ENCODE peak calls at places on chromosomes 11 and 22, in four cellular contexts. Q is GM12865, B is suprapubic skin, F is AG04450. S is an unnamed sample.
A peak's percentile ranks its signal among the peaks of the same experiment; 100 is the strongest.

GRCh38 chr11:62400760-62401159 is 18.1 kb upstream of the SCGB1A1 start:
- DNase-seq in Q (no peak), B (peak; percentile 91), F (peak; percentile 46), S (peak; percentile 74)

GRCh38 chr11:86688398-86689179 is 16.2 kb upstream of the ME3 start:
- DNase-seq in Q (peak; percentile 60), B (no peak), F (peak; percentile 55), S (no peak)

GRCh38 chr22:41562461-41562860 is 1.7 kb downstream of the CSDC2 start:
- DNase-seq in Q (no peak), B (no peak), F (no peak), S (no peak)

GRCh38 chr11:110409174-110409573 is 20.6 kb upstream of the FDX1 start:
- DNase-seq in Q (no peak), B (no peak), F (no peak), S (no peak)

GRCh38 chr11:99534812-99535211 is 514.1 kb downstream of the CNTN5 start:
- DNase-seq in Q (no peak), B (no peak), F (peak; percentile 4), S (no peak)

GRCh38 chr11:19122966-19123615 is 6.1 kb downstream of the ZDHHC13 start:
- DNase-seq in Q (no peak), B (no peak), F (no peak), S (no peak)

GRCh38 chr11:73528013-73528412 is 69.9 kb downstream of the FAM168A start:
- DNase-seq in Q (no peak), B (no peak), F (no peak), S (no peak)

GRCh38 chr11:121754603-121755002 is 301.8 kb upstream of the SORL1-AS1 start:
- DNase-seq in Q (no peak), B (peak; percentile 75), F (no peak), S (no peak)

GRCh38 chr11:57491371-57492061 is 24.0 kb downstream of the SLC43A1 start:
- DNase-seq in Q (peak; percentile 62), B (no peak), F (no peak), S (no peak)

GRCh38 chr22:23137905-23138520 is 3.8 kb downstream of the RSPH14 start:
- DNase-seq in Q (peak; percentile 90), B (no peak), F (no peak), S (no peak)

GRCh38 chr22:31272522-31273446 is 19.5 kb downstream of the PIK3IP1 start:
- DNase-seq in Q (peak; percentile 68), B (no peak), F (peak; percentile 32), S (peak; percentile 48)

GRCh38 chr22:24809331-24809730 is 3.3 kb downstream of the SGSM1 start:
- DNase-seq in Q (no peak), B (no peak), F (no peak), S (no peak)

GRCh38 chr22:25485626-25486545 is 78.6 kb upstream of the GRK3 start:
- DNase-seq in Q (peak; percentile 37), B (no peak), F (no peak), S (no peak)

GRCh38 chr22:46262449-46263207 is 515 bp downstream of the PKDREJ start:
- DNase-seq in Q (no peak), B (no peak), F (no peak), S (no peak)

GRCh38 chr11:18236664-18237356 is at the start of gene SAA4:
- DNase-seq in Q (no peak), B (no peak), F (no peak), S (no peak)

DNA sequence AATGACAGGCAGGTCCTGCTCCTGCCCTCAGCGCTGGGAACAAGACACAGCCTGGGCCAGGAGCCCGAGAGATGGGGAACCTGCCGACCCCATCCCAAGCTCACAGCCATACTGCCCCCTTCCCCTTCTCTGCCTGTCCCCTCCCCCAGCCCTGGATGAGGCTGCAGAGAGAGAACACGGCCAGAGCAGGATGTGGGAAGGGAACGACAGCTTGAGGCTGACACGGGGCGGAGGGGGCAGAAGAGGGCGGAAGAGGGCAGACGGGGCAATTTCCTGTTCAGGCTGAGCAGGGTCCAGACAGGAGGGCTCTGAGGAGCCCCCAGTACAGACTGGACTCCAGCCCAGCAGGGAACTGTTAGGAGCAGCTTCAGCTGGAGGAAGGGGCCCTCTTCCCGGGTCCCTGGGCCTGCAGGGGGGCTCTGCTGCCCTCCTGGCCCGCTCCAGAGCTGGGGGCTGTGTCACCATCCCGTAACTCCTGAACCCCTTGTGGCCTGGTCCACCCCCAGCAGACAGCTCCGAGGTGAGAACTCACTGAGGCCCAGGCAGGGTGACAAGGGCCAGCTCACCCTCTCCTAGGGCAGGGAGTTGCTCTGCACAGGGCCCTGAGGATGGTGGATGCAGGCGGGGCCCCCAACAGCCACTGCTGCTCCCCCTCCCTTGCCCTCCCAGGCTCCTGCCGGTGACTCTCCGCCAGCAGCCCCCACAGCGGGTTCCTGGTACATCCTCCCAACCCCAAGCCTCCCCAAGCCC is 5.7 kb downstream of the CTSD start:
- DNase-seq in Q (no peak), B (no peak), F (no peak), S (no peak)
- TF ChIP-seq CTCF in Q (no peak), B (no peak), F (no peak), S (no peak)

GRCh38 chr11:11626128-11626527 is 4.3 kb upstream of the GALNT18 start:
- DNase-seq in Q (no peak), B (no peak), F (no peak), S (no peak)
- H3K4me3 ChIP-seq in Q (no peak overlapping the region), B (no peak overlapping the region), F (no peak overlapping the region), S (no peak overlapping the region)

DNA sequence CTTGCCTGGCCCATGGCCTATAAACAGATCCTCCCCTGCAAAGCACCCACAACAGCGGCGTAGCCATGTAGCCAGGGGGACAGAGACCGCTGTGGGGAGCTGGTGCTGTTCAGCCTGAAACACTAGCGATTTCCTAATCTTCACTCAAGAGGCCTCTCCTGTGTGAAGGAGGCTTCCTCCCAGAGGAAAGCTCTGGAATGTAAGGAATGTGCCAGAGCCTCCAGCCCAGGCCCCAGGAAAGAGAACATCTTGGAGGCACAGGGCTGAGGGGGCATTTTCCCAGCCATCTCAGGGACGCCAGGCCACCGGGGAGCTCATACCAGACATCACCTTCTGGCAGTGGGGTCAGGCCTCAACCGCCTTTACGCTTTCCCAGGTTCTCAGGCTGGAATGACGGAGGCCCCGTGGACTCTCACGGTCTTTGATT is 24.0 kb downstream of the MIAT start:
- DNase-seq in Q (no peak), B (no peak), F (peak; percentile 26), S (peak; percentile 80)
- TF ChIP-seq CTCF in Q (no peak), B (no peak), F (no peak), S (no peak)

GRCh38 chr11:64835616-64836447 is 8.6 kb downstream of the CDC42BPG start:
- DNase-seq in Q (no peak), B (peak; percentile 61), F (no peak), S (no peak)
- H3K4me3 ChIP-seq in Q (no peak overlapping the region), B (no peak overlapping the region), F (no peak overlapping the region), S (no peak overlapping the region)

GRCh38 chr11:16248248-16248647 is 108.1 kb downstream of the SOX6 start:
- DNase-seq in Q (no peak), B (no peak), F (no peak), S (no peak)

GRCh38 chr11:16252373-16252772 is 104.0 kb downstream of the SOX6 start:
- DNase-seq in Q (no peak), B (no peak), F (no peak), S (no peak)
- TF ChIP-seq CTCF in Q (no peak), B (no peak), F (peak; percentile 52), S (peak; percentile 43)

DNA sequence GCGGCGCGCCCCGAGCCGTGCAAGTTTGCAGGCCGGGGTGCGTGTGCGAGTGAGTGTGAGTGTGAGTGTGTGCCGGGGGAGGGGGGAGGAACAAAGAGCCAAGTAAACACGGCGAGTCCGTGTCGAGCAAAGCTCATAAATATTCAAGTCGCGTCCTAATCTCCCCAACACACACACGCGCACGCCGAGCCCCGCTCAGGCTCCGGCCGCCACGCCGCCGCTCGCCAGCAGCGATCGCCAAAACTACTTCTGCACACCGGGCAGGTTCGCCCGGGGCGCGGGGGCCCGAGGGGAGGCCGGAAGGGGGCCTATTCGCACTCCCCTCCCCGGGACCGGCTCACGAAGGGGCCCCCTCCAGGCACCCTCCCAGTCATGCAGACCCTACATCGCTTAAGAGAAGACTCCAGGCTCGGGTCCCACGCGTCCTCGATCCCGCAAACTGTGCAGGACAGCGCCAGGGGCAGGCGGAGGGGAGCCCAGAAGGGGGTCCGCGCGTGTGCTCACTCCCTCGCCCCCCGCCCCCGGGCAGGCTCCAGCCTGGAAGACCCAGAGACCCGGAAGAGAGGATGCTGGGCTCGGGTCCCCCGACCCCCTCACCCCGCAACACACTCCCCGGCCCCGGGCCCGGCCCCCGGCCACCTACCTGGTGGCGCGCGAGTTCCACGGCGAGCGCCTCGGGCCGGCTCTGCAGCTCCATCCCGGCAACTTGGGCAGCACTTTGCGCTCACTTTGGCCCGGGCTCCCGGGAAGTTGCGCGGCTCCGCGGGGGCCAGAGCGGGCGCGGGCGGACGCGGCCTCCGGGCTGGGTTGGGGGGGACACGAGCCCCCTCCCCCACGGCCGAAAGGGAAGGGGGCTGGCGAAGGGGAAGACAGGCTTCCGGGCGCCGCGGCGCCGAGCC is 703 bp downstream of the PHF21B start:
- DNase-seq in Q (no peak), B (no peak), F (no peak), S (no peak)
- H3K4me3 ChIP-seq in Q (no peak overlapping the region), B (peak overlapping the region; percentile 53), F (peak overlapping the region; percentile 10), S (peak overlapping the region; percentile 51)

GRCh38 chr11:12811861-12812260 is 137.6 kb downstream of the TEAD1 start:
- DNase-seq in Q (peak; percentile 71), B (no peak), F (no peak), S (no peak)

GRCh38 chr11:12815931-12816494 is 141.8 kb downstream of the TEAD1 start:
- DNase-seq in Q (peak; percentile 38), B (no peak), F (no peak), S (no peak)

GRCh38 chr11:12812849-12813248 is 138.6 kb downstream of the TEAD1 start:
- DNase-seq in Q (no peak), B (no peak), F (no peak), S (no peak)

GRCh38 chr11:12815150-12815523 is 140.9 kb downstream of the TEAD1 start:
- DNase-seq in Q (no peak), B (no peak), F (no peak), S (no peak)

GRCh38 chr11:12813371-12814225 is 139.4 kb downstream of the TEAD1 start:
- DNase-seq in Q (no peak), B (no peak), F (peak; percentile 69), S (no peak)
- TF ChIP-seq CTCF in Q (no peak), B (no peak), F (no peak), S (no peak)

DNA sequence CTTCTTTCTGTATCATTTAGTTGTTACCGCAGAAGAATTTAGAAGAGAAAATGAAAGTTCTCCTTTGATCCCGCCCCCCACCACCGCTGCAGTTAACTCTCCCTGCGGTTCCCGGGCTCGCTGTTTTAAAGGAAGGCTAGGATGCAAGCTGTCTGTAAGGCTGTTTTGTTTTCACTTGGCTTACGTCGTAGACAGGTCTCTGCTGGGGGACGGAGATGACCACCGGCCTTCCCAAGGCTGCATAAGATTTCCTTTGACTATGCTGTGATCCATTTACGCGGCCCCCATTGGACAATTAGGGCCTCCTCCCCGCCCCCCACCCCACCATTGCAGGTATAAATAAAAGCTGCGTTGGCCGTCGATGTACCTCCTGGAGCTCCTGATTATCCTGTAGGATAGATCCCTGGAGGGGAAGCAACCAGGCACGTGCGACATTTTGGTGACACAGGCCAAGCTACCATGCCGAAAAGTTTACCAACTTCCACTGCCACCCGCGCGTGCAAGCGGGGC is 1.4 kb upstream of the CPT1A start:
- DNase-seq in Q (peak; percentile 60), B (no peak), F (no peak), S (peak; percentile 32)
- H3K4me3 ChIP-seq in Q (peak overlapping the region; percentile 50), B (peak overlapping the region; percentile 93), F (peak overlapping the region; percentile 50), S (peak overlapping the region; percentile 24)

DNA sequence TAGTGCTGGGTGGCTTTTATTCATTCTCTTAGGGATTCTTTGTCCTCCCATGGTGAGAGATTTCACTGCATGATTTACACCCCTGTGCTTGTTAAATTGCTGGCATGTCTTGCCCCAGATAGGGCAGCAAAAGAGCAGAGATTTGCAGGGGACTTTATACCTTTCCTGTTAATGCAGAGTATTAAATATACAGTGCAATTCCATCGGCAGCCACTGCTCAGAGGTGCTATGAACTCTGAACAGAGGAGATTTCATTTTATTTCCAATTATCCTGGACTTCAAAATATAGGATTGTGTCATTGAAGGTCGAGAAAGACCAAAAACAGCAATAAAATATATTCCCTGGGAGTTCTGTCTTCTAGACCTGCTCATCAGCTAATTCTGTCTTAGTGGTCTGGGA is 263.4 kb upstream of the NCAM1 start:
- DNase-seq in Q (no peak), B (no peak), F (no peak), S (no peak)
- TF ChIP-seq CTCF in Q (peak; percentile 3), B (no peak), F (no peak), S (no peak)